ENCODE peak calls at places on chromosomes 4 and X, in five cellular contexts. E is keratinocyte, S is lower lobe of right lung, R is SJSA1, O is small intestine. K is an unnamed sample.

GRCh38 chrX:28177202-28177601 is 196.0 kb upstream of the DCAF8L1 start:
- DNase-seq in E (no peak), O (peak), S (no peak), R (no peak), K (peak)

GRCh38 chrX:118974088-118974907 is at the start of gene LONRF3:
- DNase-seq in O (peak), E (no peak), R (peak), S (peak), K (peak)

GRCh38 chrX:51496501-51497291 is at the start of gene NUDT11:
- DNase-seq in E (no peak), S (peak), O (peak), R (peak), K (peak)

GRCh38 chr4:119726505-119726904 is 97.9 kb upstream of the PDE5A start:
- DNase-seq in S (no peak), E (no peak), R (no peak), O (no peak), K (no peak)

GRCh38 chrX:1400049-1400448 is 8.1 kb upstream of the SLC25A6 start:
- DNase-seq in E (no peak), S (peak), R (no peak), O (no peak), K (no peak)

GRCh38 chrX:79466636-79467035 is 99.5 kb upstream of the ITM2A start:
- DNase-seq in E (no peak), O (no peak), S (no peak), R (no peak), K (no peak)

GRCh38 chrX:150731795-150732194 is 38.6 kb downstream of the MTMR1 start:
- DNase-seq in R (no peak), O (no peak), E (no peak), S (no peak), K (peak)

GRCh38 chrX:46913710-46914109 is 1.5 kb downstream of the JADE3 start:
- DNase-seq in O (peak), E (no peak), S (peak), R (no peak), K (no peak)

GRCh38 chr4:11814758-11815157 is 386.1 kb upstream of the HS3ST1 start:
- DNase-seq in O (no peak), R (no peak), E (no peak), S (no peak), K (no peak)

GRCh38 chr4:140223056-140223810 is 69.2 kb upstream of the MAML3 start:
- DNase-seq in O (no peak), E (no peak), R (no peak), S (no peak), K (no peak)

GRCh38 chr4:188554413-188554812 is 415.2 kb downstream of the TRIML1 start:
- DNase-seq in E (no peak), R (no peak), O (no peak), S (no peak), K (no peak)

GRCh38 chrX:41723305-41723704 is 676 bp upstream of the GPR82 start:
- DNase-seq in R (no peak), E (no peak), S (no peak), O (no peak), K (no peak)

GRCh38 chrX:22424141-22424915 is 151.6 kb downstream of the CBLL2 start:
- DNase-seq in O (no peak), E (no peak), S (no peak), R (no peak), K (peak)

GRCh38 chr4:56772134-56772533 is 49.4 kb downstream of the SPINK2 start:
- DNase-seq in E (no peak), S (no peak), O (no peak), R (no peak), K (no peak)

GRCh38 chrX:119477812-119478232 is 9.6 kb downstream of the SLC25A5 start:
- DNase-seq in S (no peak), R (no peak), E (no peak), O (peak), K (no peak)

GRCh38 chr4:52577285-52577968 is 81.7 kb downstream of the USP46 start:
- DNase-seq in R (peak), S (no peak), O (no peak), E (no peak), K (peak)

GRCh38 chrX:154603438-154604430 is 15.3 kb downstream of the CTAG1B start:
- DNase-seq in S (no peak), O (no peak), R (peak), E (no peak), K (peak)

GRCh38 chr4:153518637-153519384 is 52.7 kb downstream of the TMEM131L start:
- DNase-seq in E (no peak), S (no peak), O (peak), R (peak), K (no peak)

GRCh38 chr4:128379860-128380259 is 92.2 kb upstream of the PGRMC2 start:
- DNase-seq in E (no peak), S (peak), R (peak), O (peak), K (no peak)

GRCh38 chr4:114383055-114383454 is 215.6 kb upstream of the UGT8 start:
- DNase-seq in R (no peak), O (no peak), E (no peak), S (no peak), K (no peak)

GRCh38 chr4:169005453-169006099 is 4.5 kb downstream of the CBR4 start:
- DNase-seq in S (no peak), R (no peak), O (peak), E (no peak), K (no peak)

GRCh38 chr4:88964450-88964849 is 92.5 kb downstream of the FAM13A start:
- DNase-seq in E (no peak), O (no peak), R (peak), S (no peak), K (peak)

GRCh38 chr4:6781561-6781960 is 966 bp upstream of the KIAA0232 start:
- DNase-seq in R (no peak), O (no peak), E (no peak), S (no peak), K (no peak)

GRCh38 chrX:8453619-8454018 is 11.0 kb upstream of the VCX3B start:
- DNase-seq in O (no peak), E (no peak), R (peak), S (no peak), K (no peak)

GRCh38 chrX:84724576-84724975 is 222.3 kb upstream of the HDX start:
- DNase-seq in O (no peak), E (no peak), R (no peak), S (no peak), K (no peak)

GRCh38 chr4:47538516-47538915 is 53.4 kb downstream of the ATP10D start:
- DNase-seq in O (no peak), R (no peak), S (no peak), E (no peak), K (no peak)

GRCh38 chrX:102720237-102721168 is at the start of gene GPRASP3:
- DNase-seq in S (peak), E (peak), R (no peak), O (peak), K (peak)

GRCh38 chrX:109889289-109890006 is 113.5 kb upstream of the TMEM164 start:
- DNase-seq in S (no peak), R (no peak), O (no peak), E (no peak), K (no peak)

GRCh38 chrX:102669526-102669925 is 18.2 kb downstream of the GPRASP1 start:
- DNase-seq in R (no peak), S (no peak), E (no peak), O (no peak), K (no peak)

GRCh38 chr4:184440593-184441358 is 33.6 kb downstream of the IRF2 start:
- DNase-seq in R (no peak), O (no peak), S (no peak), E (no peak), K (no peak)

GRCh38 chr4:184437988-184438774 is 36.2 kb downstream of the IRF2 start:
- DNase-seq in E (no peak), O (no peak), S (no peak), R (no peak), K (no peak)

GRCh38 chr4:184439386-184439785 is 35.0 kb downstream of the IRF2 start:
- DNase-seq in E (no peak), S (no peak), O (no peak), R (no peak), K (no peak)

GRCh38 chr4:184441461-184442392 is 32.6 kb downstream of the IRF2 start:
- DNase-seq in R (no peak), S (no peak), E (no peak), O (no peak), K (no peak)

DNA sequence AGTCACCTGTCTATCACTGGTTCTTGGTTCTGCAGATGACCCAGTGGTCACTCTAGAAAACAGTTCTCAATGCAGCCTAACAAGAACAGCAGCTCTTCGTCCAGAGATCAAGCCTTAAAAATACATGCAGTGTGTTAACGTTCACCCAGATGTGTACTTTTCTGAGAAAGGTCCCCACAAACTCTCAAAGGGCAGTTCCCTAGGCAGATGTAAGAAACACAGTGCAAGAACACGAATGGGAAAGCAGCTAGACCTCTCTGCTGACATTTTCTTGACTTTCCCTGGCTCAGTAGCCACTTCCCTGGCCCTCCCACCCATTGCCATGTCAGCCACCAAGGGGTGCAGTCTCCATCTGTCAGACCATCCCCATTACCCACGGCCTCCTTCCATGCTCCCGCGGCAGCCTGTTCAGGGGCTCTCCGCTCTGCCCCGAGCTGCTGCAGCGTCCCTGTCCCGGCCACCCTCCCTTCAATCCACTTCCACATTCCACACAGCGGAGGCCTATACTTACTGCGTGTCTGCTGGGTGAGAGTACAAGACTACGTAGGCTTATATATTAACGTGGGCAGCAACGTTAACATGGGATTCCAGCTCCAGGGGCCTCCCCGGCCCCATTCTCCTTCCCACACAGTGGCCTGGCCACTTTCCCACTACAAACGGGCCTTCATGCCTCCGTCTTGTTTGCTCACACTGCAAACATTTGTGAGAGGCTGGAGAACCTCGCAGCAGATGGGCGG is 34.3 kb downstream of the IRF2 start:
- DNase-seq in E (no peak), S (peak), R (no peak), O (no peak), K (no peak)
- H3K27ac ChIP-seq in E (no peak), S (peak), R (no peak), O (peak), K (peak)

GRCh38 chrX:71606536-71607216 is 11.6 kb downstream of the CXCR3 start:
- DNase-seq in R (no peak), S (no peak), E (no peak), O (no peak), K (no peak)
- H3K27ac ChIP-seq in R (no peak), S (no peak), E (no peak), O (peak), K (no peak)

GRCh38 chrX:9907645-9908387 is 59.3 kb upstream of the CLDN34 start:
- DNase-seq in O (no peak), R (peak), S (no peak), E (no peak), K (peak)
- H3K27ac ChIP-seq in O (no peak), R (no peak), S (no peak), E (peak), K (peak)

GRCh38 chrX:15814811-15815210 is 24.5 kb downstream of the ZRSR2 start:
- DNase-seq in E (no peak), S (no peak), R (no peak), O (no peak), K (no peak)
- H3K27ac ChIP-seq in E (no peak), S (no peak), R (no peak), O (no peak), K (no peak)

GRCh38 chr4:25814323-25814722 is 48.5 kb downstream of the SEL1L3 start:
- DNase-seq in E (peak), R (peak), O (peak), S (peak), K (peak)
- H3K27ac ChIP-seq in E (peak), R (peak), O (no peak), S (peak), K (peak)

DNA sequence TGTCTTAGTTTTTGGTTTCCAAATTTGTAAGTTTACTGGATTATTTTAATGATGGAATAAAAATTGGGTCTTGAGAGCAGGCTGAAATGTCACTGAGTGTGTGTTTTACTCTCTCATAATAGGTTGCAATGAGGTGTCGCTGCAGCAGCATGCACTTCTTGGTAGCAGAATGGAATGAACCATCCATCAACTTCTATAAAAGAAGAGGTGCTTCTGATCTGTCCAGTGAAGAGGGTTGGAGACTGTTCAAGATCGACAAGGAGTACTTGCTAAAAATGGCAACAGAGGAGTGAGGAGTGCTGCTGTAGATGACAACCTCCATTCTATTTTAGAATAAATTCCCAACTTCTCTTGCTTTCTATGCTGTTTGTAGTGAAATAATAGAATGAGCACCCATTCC is 2.6 kb downstream of the SAT1 start:
- DNase-seq in S (no peak), E (no peak), R (no peak), O (no peak), K (no peak)
- H3K27ac ChIP-seq in S (peak), E (no peak), R (no peak), O (peak), K (no peak)

DNA sequence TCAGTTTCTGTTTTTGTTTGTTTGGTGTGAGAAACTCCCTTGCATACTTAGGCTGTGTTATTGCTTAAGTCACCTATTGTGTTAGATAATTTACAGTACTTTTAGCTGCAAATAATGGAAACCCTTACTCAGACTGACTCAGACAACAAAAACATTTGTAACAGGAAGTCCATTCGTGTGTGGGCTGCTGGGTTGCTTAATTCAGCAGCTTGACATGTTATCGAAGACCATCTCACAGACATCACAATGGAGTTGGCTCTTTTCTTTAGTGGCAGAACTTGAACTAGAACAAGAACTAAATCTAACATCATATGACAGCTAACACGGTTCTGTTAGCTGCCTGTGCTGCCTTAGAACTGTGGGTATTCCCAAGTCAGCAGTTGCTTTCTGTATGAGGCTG is 9.9 kb upstream of the GABRE start:
- DNase-seq in E (peak), S (no peak), O (no peak), R (peak), K (peak)
- H3K27ac ChIP-seq in E (peak), S (no peak), O (peak), R (peak), K (no peak)

GRCh38 chrX:138127314-138127713 is 561.4 kb downstream of the ZIC3 start:
- DNase-seq in O (no peak), R (peak), E (no peak), S (no peak), K (no peak)
- H3K27ac ChIP-seq in O (no peak), R (peak), E (no peak), S (no peak), K (no peak)

K was measured in RWPE1.